ENCODE peak calls at places on chromosomes 7 and 10, in eight cellular contexts. U is A549, D is PC-3, K is astrocyte of the spinal cord, F is lung, C is cardiac fibroblast, Z is GM23338, L is fibroblast of lung. P is an unnamed sample.

GRCh38 chr10:118662228-118663035 is 67.0 kb upstream of the PRLHR start:
- DNase-seq in L (no peak), D (no peak), F (no peak), C (no peak), U (no peak), Z (no peak), K (no peak), P (no peak)

GRCh38 chr10:112663181-112663879 is 216.3 kb downstream of the VTI1A start:
- DNase-seq in D (peak; percentile 84), C (peak; percentile 19), L (peak; percentile 8), Z (no peak), F (no peak), U (peak; percentile 35), K (peak; percentile 56), P (no peak)

GRCh38 chr10:75681334-75681733 is 249.9 kb downstream of the LRMDA start:
- DNase-seq in C (no peak), U (no peak), L (no peak), F (no peak), D (no peak), K (no peak), Z (no peak), P (no peak)

GRCh38 chr7:24587853-24588252 is 14.6 kb downstream of the PALS2 start:
- DNase-seq in U (peak; percentile 34), D (peak; percentile 33), L (peak; percentile 15), K (no peak), Z (peak; percentile 82), F (no peak), C (no peak), P (no peak)

GRCh38 chr7:86653919-86654659 is 10.4 kb downstream of the GRM3 start:
- DNase-seq in Z (peak; percentile 60), U (peak; percentile 2), C (peak; percentile 9), F (peak; percentile 49), D (no peak), L (no peak), K (no peak), P (no peak)

GRCh38 chr7:142375710-142376313 is 118.0 kb upstream of the PRSS58 start:
- DNase-seq in Z (peak; percentile 88), L (peak; percentile 42), C (no peak), D (peak; percentile 65), U (no peak), K (no peak), F (no peak), P (no peak)

GRCh38 chr7:86932038-86932512 is 127.4 kb downstream of the ELAPOR2 start:
- DNase-seq in D (peak; percentile 74), Z (peak; percentile 53), L (peak; percentile 90), U (peak; percentile 5), K (peak; percentile 56), C (peak; percentile 94), F (peak; percentile 46), P (no peak)

GRCh38 chr7:55140221-55140980 is 121.6 kb downstream of the EGFR start:
- DNase-seq in D (no peak), K (peak; percentile 48), F (no peak), U (no peak), L (peak; percentile 89), C (peak; percentile 88), Z (no peak), P (no peak)

GRCh38 chr10:56662765-56663447 is 301.8 kb upstream of the ZWINT start:
- DNase-seq in F (no peak), L (no peak), D (no peak), C (no peak), U (no peak), K (no peak), Z (no peak), P (no peak)

GRCh38 chr7:74092964-74093339 is 9.3 kb downstream of the LIMK1 start:
- DNase-seq in F (peak; percentile 42), K (peak; percentile 15), D (no peak), U (no peak), C (peak; percentile 26), Z (peak; percentile 28), L (no peak), P (no peak)

GRCh38 chr7:101058355-101058754 is 26.9 kb upstream of the TRIM56 start:
- DNase-seq in D (peak; percentile 46), Z (peak; percentile 78), C (peak; percentile 67), U (peak; percentile 51), L (peak; percentile 62), K (peak; percentile 61), F (peak; percentile 35), P (peak; percentile 83)

GRCh38 chr7:134669388-134669787 is 22.7 kb downstream of the BPGM start:
- DNase-seq in L (no peak), K (no peak), F (no peak), D (no peak), Z (no peak), C (no peak), U (no peak), P (no peak)

GRCh38 chr7:33674804-33675411 is 230.4 kb upstream of the BMPER start:
- DNase-seq in Z (peak; percentile 50), D (no peak), L (no peak), F (no peak), U (no peak), K (no peak), C (no peak), P (no peak)

GRCh38 chr7:3670898-3671297 is 369.8 kb downstream of the SDK1 start:
- DNase-seq in U (no peak), Z (no peak), D (no peak), L (peak; percentile 8), F (no peak), K (no peak), C (peak; percentile 6), P (no peak)

GRCh38 chr7:149714910-149715471 is 58.4 kb downstream of the ZNF467 start:
- DNase-seq in D (peak; percentile 5), Z (no peak), F (peak; percentile 31), K (peak; percentile 17), L (no peak), U (no peak), C (peak; percentile 10), P (no peak)

GRCh38 chr7:138125598-138126111 is 49.4 kb downstream of the AKR1D1 start:
- DNase-seq in C (no peak), K (peak; percentile 79), U (peak; percentile 14), D (peak; percentile 79), L (peak; percentile 2), F (no peak), Z (no peak), P (no peak)

GRCh38 chr7:29604052-29604451 is 40.4 kb downstream of the PRR15 start:
- DNase-seq in K (no peak), D (no peak), Z (no peak), U (no peak), C (no peak), L (no peak), F (no peak), P (no peak)

GRCh38 chr7:904847-905246 is 28.5 kb downstream of the GET4 start:
- DNase-seq in K (no peak), C (peak; percentile 60), L (peak; percentile 58), U (no peak), F (no peak), Z (no peak), D (peak; percentile 53), P (no peak)

GRCh38 chr7:68573271-68574000 is 1024.8 kb upstream of the AUTS2 start:
- DNase-seq in D (no peak), K (no peak), L (no peak), Z (no peak), F (no peak), C (no peak), U (no peak), P (no peak)

GRCh38 chr10:97200616-97201015 is 14.9 kb upstream of the SLIT1 start:
- DNase-seq in C (no peak), L (no peak), Z (no peak), K (no peak), U (no peak), F (no peak), D (no peak), P (no peak)

GRCh38 chr10:106515206-106515790 is 649.2 kb downstream of the SORCS1 start:
- DNase-seq in L (no peak), K (peak; percentile 16), U (no peak), Z (no peak), F (no peak), D (no peak), C (no peak), P (no peak)

GRCh38 chr7:43942997-43943701 is 16.9 kb downstream of the UBE2D4 start:
- DNase-seq in L (no peak), F (no peak), U (no peak), K (no peak), Z (peak; percentile 52), C (no peak), D (peak; percentile 79), P (no peak)
- TF ChIP-seq CTCF in L (no peak), F (no peak), U (peak; percentile 17), K (no peak), Z (peak; percentile 64), C (no peak), D (peak; percentile 54), P (peak; percentile 38)

DNA sequence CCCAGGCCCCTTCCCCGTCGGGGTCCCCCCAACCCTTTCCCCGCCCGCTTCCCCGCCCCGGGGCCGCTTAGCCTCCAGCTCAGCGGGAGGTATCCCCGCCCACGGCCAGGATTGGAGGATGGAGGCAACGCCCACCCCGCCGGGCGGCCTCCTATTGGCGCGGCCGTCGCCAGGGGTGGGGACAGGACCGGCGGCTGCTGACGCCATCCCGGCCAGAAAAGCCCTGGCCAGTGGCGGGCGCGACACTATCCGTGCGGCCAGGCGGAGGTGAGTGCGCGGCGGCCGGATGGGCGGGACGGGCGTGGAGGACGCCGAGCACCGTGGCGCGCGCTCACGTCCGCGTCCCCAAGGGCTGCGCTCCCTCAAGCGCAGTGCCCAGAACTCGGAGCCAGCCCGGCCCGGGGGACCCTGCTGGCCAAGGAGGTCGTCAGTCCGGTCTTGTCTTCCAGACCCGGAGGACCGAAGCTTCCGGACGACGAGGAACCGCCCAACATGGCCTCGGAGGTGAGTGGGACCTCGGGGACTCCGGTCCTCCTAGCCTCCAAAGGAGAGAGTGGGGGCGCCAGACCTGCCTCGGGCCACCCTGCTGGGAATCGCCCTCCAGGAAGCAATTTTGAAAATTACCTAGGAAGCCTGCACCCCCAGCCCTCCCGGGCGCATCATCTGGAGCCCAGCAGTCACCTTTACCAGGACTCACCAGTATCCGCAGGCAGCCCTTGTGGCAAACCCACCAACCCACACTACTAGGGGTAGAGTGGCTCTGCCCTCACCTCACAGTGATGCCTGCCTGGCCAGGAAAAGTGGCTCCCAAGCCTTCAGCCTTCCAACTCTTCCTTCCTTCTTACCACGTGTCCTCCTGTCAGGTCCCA is at the start of gene ASL:
- DNase-seq in K (peak; percentile 88), Z (peak; percentile 97), L (peak; percentile 85), F (peak; percentile 93), C (peak; percentile 92), D (peak; percentile 94), U (peak; percentile 89), P (peak; percentile 91)
- TF ChIP-seq CTCF in K (no peak), Z (no peak), L (no peak), F (no peak), C (no peak), D (no peak), U (no peak), P (no peak)

GRCh38 chr10:125008689-125009579 is 67.0 kb downstream of the ZRANB1 start:
- DNase-seq in U (no peak), K (no peak), L (no peak), F (no peak), D (no peak), C (no peak), Z (peak; percentile 60), P (no peak)
- TF ChIP-seq CTCF in U (no peak), K (no peak), L (no peak), F (no peak), D (no peak), C (no peak), Z (no peak), P (no peak)

GRCh38 chr7:133434246-133434865 is 181.5 kb downstream of the EXOC4 start:
- DNase-seq in L (peak; percentile 67), U (peak; percentile 7), F (no peak), D (peak; percentile 30), Z (peak; percentile 66), C (peak; percentile 65), K (peak; percentile 49), P (no peak)
- TF ChIP-seq CTCF in L (peak; percentile 64), U (peak; percentile 57), F (no peak), D (peak; percentile 60), Z (peak; percentile 66), C (peak; percentile 48), K (peak; percentile 55), P (peak; percentile 52)

GRCh38 chr7:148129023-148129422 is 461.5 kb upstream of the C7orf33 start:
- DNase-seq in U (no peak), K (no peak), F (no peak), D (no peak), Z (no peak), C (no peak), L (no peak), P (no peak)
- TF ChIP-seq CTCF in U (no peak), K (no peak), F (no peak), D (no peak), Z (no peak), C (no peak), L (no peak), P (no peak)